ENCODE peak calls at places on chromosomes 11 and 22, in nine cellular contexts. S is GM12865; C is RPMI8226; F is hypothalamus; E is C1 segment of cervical spinal cord; W is stimulated activated naive CD8-positive, alpha-beta T cell treated with anti-CD3 and anti-CD28 coated beads, Interleukin-15, amount 100 ng/mL, for 72 hours; M is fibroblast of mammary gland; U is LHCN-M2; L is A549. V is an unnamed sample.

GRCh38 chr11:117830072-117830471 is 5.5 kb upstream of the FXYD2 start:
- DNase-seq in M (no peak), L (no peak), W (no peak), F (no peak), E (no peak), S (no peak), C (no peak), U (no peak), V (no peak)

GRCh38 chr11:93476796-93477195 is 66.4 kb downstream of the SMCO4 start:
- DNase-seq in F (no peak), L (peak; percentile 36), C (no peak), E (no peak), S (no peak), W (no peak), M (peak; percentile 21), U (peak; percentile 30), V (no peak)

GRCh38 chr11:84905411-84905810 is 721.7 kb downstream of the DLG2 start:
- DNase-seq in M (peak; percentile 80), L (no peak), F (no peak), E (no peak), W (no peak), S (no peak), C (no peak), U (no peak), V (no peak)

GRCh38 chr11:14927146-14927545 is 35.1 kb upstream of the CYP2R1 start:
- DNase-seq in S (no peak), F (no peak), U (peak; percentile 59), W (no peak), M (peak; percentile 41), E (no peak), L (no peak), C (no peak), V (no peak)

GRCh38 chr11:107969219-107969618 is 39.5 kb upstream of the CUL5 start:
- DNase-seq in M (peak; percentile 3), C (no peak), L (peak; percentile 17), F (no peak), E (no peak), W (no peak), U (peak; percentile 8), S (no peak), V (no peak)

GRCh38 chr11:125081098-125081798 is 18.1 kb downstream of the SLC37A2 start:
- DNase-seq in S (no peak), W (no peak), C (no peak), L (no peak), E (no peak), U (no peak), M (no peak), F (no peak), V (no peak)

GRCh38 chr11:122309262-122309925 is 193.4 kb upstream of the BLID start:
- DNase-seq in U (no peak), M (no peak), F (peak; percentile 43), C (no peak), W (no peak), L (no peak), S (no peak), E (no peak), V (no peak)

GRCh38 chr22:45125198-45125597 is 38.5 kb upstream of the NUP50 start:
- DNase-seq in C (no peak), W (no peak), U (no peak), M (peak; percentile 85), E (no peak), L (no peak), F (no peak), S (no peak), V (no peak)

GRCh38 chr22:19859861-19860510 is 5.3 kb upstream of the GNB1L start:
- DNase-seq in E (no peak), F (no peak), L (no peak), S (no peak), M (no peak), U (no peak), C (no peak), W (no peak), V (no peak)

GRCh38 chr11:65502852-65503603 is 4.2 kb downstream of the MALAT1 start:
- DNase-seq in C (peak; percentile 64), W (no peak), M (peak; percentile 60), F (no peak), S (peak; percentile 63), L (peak; percentile 69), E (no peak), U (peak; percentile 59), V (peak; percentile 46)

GRCh38 chr22:22037740-22038139 is 55.2 kb upstream of the TOP3B start:
- DNase-seq in L (no peak), U (no peak), W (no peak), M (peak; percentile 12), F (no peak), C (no peak), E (no peak), S (no peak), V (no peak)

GRCh38 chr22:23408321-23408720 is 171.8 kb downstream of the IGLL1 start:
- DNase-seq in L (no peak), F (no peak), C (no peak), U (no peak), W (no peak), E (no peak), S (no peak), M (no peak), V (no peak)

GRCh38 chr22:27874185-27874584 is 44.9 kb downstream of the PITPNB start:
- DNase-seq in U (no peak), E (no peak), L (no peak), F (no peak), S (no peak), W (no peak), M (peak; percentile 12), C (no peak), V (no peak)

GRCh38 chr11:117910941-117911630 is 18.1 kb downstream of the TMPRSS13 start:
- DNase-seq in E (no peak), U (no peak), L (no peak), M (no peak), S (no peak), C (no peak), W (no peak), F (no peak), V (no peak)

GRCh38 chr11:62387381-62387780 is 31.5 kb upstream of the SCGB1A1 start:
- DNase-seq in F (no peak), C (no peak), S (no peak), M (no peak), L (no peak), E (no peak), W (no peak), U (no peak), V (no peak)